ENCODE peak calls at places on chromosomes 6 and 20, in six cellular contexts. One of them, this sample, is unnamed.

GRCh38 chr6:49284134-49284533 is 178.9 kb downstream of the MMUT start:
- DNase-seq in WERI-Rb-1: no peak
- DNase-seq in stimulated activated CD4-positive, alpha-beta T cell treated with anti-CD3 and anti-CD28 coated beads, Interleukin-2, amount 100 ng/mL, for 48 hours: no peak
- DNase-seq in AG08396: no peak
- DNase-seq in amygdala: no peak
- DNase-seq in HTR-8/SVneo: no peak
- DNase-seq in this sample: no peak

GRCh38 chr6:37838209-37838921 is 18.8 kb downstream of the ZFAND3 start:
- DNase-seq in AG08396: no peak
- DNase-seq in WERI-Rb-1: no peak
- DNase-seq in stimulated activated CD4-positive, alpha-beta T cell treated with anti-CD3 and anti-CD28 coated beads, Interleukin-2, amount 100 ng/mL, for 48 hours: no peak
- DNase-seq in HTR-8/SVneo: no peak
- DNase-seq in amygdala: no peak
- DNase-seq in this sample: no peak

GRCh38 chr6:22794844-22795243 is 225.5 kb downstream of the HDGFL1 start:
- DNase-seq in AG08396: no peak
- DNase-seq in stimulated activated CD4-positive, alpha-beta T cell treated with anti-CD3 and anti-CD28 coated beads, Interleukin-2, amount 100 ng/mL, for 48 hours: no peak
- DNase-seq in WERI-Rb-1: no peak
- DNase-seq in HTR-8/SVneo: no peak
- DNase-seq in amygdala: no peak
- DNase-seq in this sample: no peak

GRCh38 chr6:111248789-111249188 is 161.5 kb downstream of the SLC16A10 start:
- DNase-seq in amygdala: no peak
- DNase-seq in WERI-Rb-1: no peak
- DNase-seq in HTR-8/SVneo: no peak
- DNase-seq in stimulated activated CD4-positive, alpha-beta T cell treated with anti-CD3 and anti-CD28 coated beads, Interleukin-2, amount 100 ng/mL, for 48 hours: no peak
- DNase-seq in AG08396: no peak
- DNase-seq in this sample: no peak

GRCh38 chr20:62891111-62891510 is 29.5 kb upstream of the TCFL5 start:
- DNase-seq in WERI-Rb-1: no peak
- DNase-seq in HTR-8/SVneo: no peak
- DNase-seq in AG08396: no peak
- DNase-seq in stimulated activated CD4-positive, alpha-beta T cell treated with anti-CD3 and anti-CD28 coated beads, Interleukin-2, amount 100 ng/mL, for 48 hours: no peak
- DNase-seq in amygdala: no peak
- DNase-seq in this sample: no peak

GRCh38 chr6:36731622-36732310 is 34.1 kb downstream of the RAB44 start:
- DNase-seq in amygdala: no peak
- DNase-seq in HTR-8/SVneo: no peak
- DNase-seq in stimulated activated CD4-positive, alpha-beta T cell treated with anti-CD3 and anti-CD28 coated beads, Interleukin-2, amount 100 ng/mL, for 48 hours: no peak
- DNase-seq in WERI-Rb-1: no peak
- DNase-seq in AG08396: no peak
- DNase-seq in this sample: no peak

GRCh38 chr6:69974193-69974592 is 107.8 kb downstream of the COL19A1 start:
- DNase-seq in AG08396: no peak
- DNase-seq in amygdala: no peak
- DNase-seq in stimulated activated CD4-positive, alpha-beta T cell treated with anti-CD3 and anti-CD28 coated beads, Interleukin-2, amount 100 ng/mL, for 48 hours: no peak
- DNase-seq in HTR-8/SVneo: no peak
- DNase-seq in WERI-Rb-1: no peak
- DNase-seq in this sample: no peak

GRCh38 chr6:148857817-148858390 is 111.1 kb downstream of the UST start:
- DNase-seq in stimulated activated CD4-positive, alpha-beta T cell treated with anti-CD3 and anti-CD28 coated beads, Interleukin-2, amount 100 ng/mL, for 48 hours: no peak
- DNase-seq in WERI-Rb-1: no peak
- DNase-seq in HTR-8/SVneo: no peak
- DNase-seq in AG08396: peak
- DNase-seq in amygdala: no peak
- DNase-seq in this sample: no peak

GRCh38 chr6:3526962-3527796 is 70.3 kb upstream of the SLC22A23 start:
- DNase-seq in AG08396: no peak
- DNase-seq in amygdala: no peak
- DNase-seq in HTR-8/SVneo: no peak
- DNase-seq in stimulated activated CD4-positive, alpha-beta T cell treated with anti-CD3 and anti-CD28 coated beads, Interleukin-2, amount 100 ng/mL, for 48 hours: no peak
- DNase-seq in WERI-Rb-1: no peak
- DNase-seq in this sample: no peak

GRCh38 chr6:29529956-29530355 is 29.6 kb downstream of the UBD start:
- DNase-seq in WERI-Rb-1: no peak
- DNase-seq in AG08396: no peak
- DNase-seq in stimulated activated CD4-positive, alpha-beta T cell treated with anti-CD3 and anti-CD28 coated beads, Interleukin-2, amount 100 ng/mL, for 48 hours: no peak
- DNase-seq in amygdala: no peak
- DNase-seq in HTR-8/SVneo: no peak
- DNase-seq in this sample: no peak

This sample was measured in hypothalamus.